ENCODE peak calls at places on chromosomes 4 and X, in five cellular contexts. One of them, this sample, is unnamed.

GRCh38 chrX:42276982-42277690 is 353.8 kb upstream of the CASK start:
- DNase-seq in H4: no peak
- DNase-seq in NCI-H1694: no peak
- DNase-seq in effector memory CD8-positive, alpha-beta T cell: no peak
- DNase-seq in Daoy: no peak
- DNase-seq in this sample: no peak

GRCh38 chr4:71296945-71297344 is 41.9 kb upstream of the SLC4A4 start:
- DNase-seq in NCI-H1694: no peak
- DNase-seq in effector memory CD8-positive, alpha-beta T cell: no peak
- DNase-seq in H4: no peak
- DNase-seq in Daoy: no peak
- DNase-seq in this sample: no peak

GRCh38 chrX:140672840-140673731 is 36.5 kb upstream of the LINC00632 start:
- DNase-seq in Daoy: no peak
- DNase-seq in H4: no peak
- DNase-seq in NCI-H1694: no peak
- DNase-seq in effector memory CD8-positive, alpha-beta T cell: no peak
- DNase-seq in this sample: no peak

GRCh38 chr4:2105559-2105958 is 46.4 kb downstream of the NAT8L start:
- DNase-seq in effector memory CD8-positive, alpha-beta T cell: no peak
- DNase-seq in Daoy: no peak
- DNase-seq in NCI-H1694: no peak
- DNase-seq in H4: no peak
- DNase-seq in this sample: no peak

GRCh38 chr4:115537387-115537786 is 424.0 kb upstream of the NDST4 start:
- DNase-seq in H4: no peak
- DNase-seq in Daoy: no peak
- DNase-seq in effector memory CD8-positive, alpha-beta T cell: no peak
- DNase-seq in NCI-H1694: no peak
- DNase-seq in this sample: no peak

GRCh38 chr4:25767877-25768475 is 94.8 kb downstream of the SEL1L3 start:
- DNase-seq in H4: peak
- DNase-seq in NCI-H1694: peak
- DNase-seq in Daoy: peak
- DNase-seq in effector memory CD8-positive, alpha-beta T cell: peak
- DNase-seq in this sample: peak

GRCh38 chrX:67384403-67384802 is 159.4 kb upstream of the AR start:
- DNase-seq in H4: no peak
- DNase-seq in Daoy: no peak
- DNase-seq in effector memory CD8-positive, alpha-beta T cell: no peak
- DNase-seq in NCI-H1694: no peak
- DNase-seq in this sample: no peak

GRCh38 chr4:12538162-12538561 is 946.0 kb downstream of the RAB28 start:
- DNase-seq in effector memory CD8-positive, alpha-beta T cell: no peak
- DNase-seq in H4: no peak
- DNase-seq in Daoy: no peak
- DNase-seq in NCI-H1694: no peak
- DNase-seq in this sample: no peak

GRCh38 chrX:10794203-10794630 is 173.8 kb upstream of the MID1 start:
- DNase-seq in effector memory CD8-positive, alpha-beta T cell: no peak
- DNase-seq in H4: no peak
- DNase-seq in Daoy: no peak
- DNase-seq in NCI-H1694: no peak
- DNase-seq in this sample: no peak

GRCh38 chr4:188245651-188246050 is 106.4 kb downstream of the TRIML1 start:
- DNase-seq in Daoy: no peak
- DNase-seq in H4: no peak
- DNase-seq in effector memory CD8-positive, alpha-beta T cell: no peak
- DNase-seq in NCI-H1694: no peak
- DNase-seq in this sample: no peak

GRCh38 chr4:7021930-7022658 is 21.1 kb upstream of the TADA2B start:
- DNase-seq in NCI-H1694: no peak
- DNase-seq in Daoy: peak
- DNase-seq in H4: peak
- DNase-seq in effector memory CD8-positive, alpha-beta T cell: no peak
- DNase-seq in this sample: peak

GRCh38 chr4:176539785-176540175 is 220.0 kb downstream of the SPCS3 start:
- DNase-seq in Daoy: no peak
- DNase-seq in effector memory CD8-positive, alpha-beta T cell: no peak
- DNase-seq in NCI-H1694: no peak
- DNase-seq in H4: no peak
- DNase-seq in this sample: no peak

GRCh38 chrX:2692221-2693122 is 1.4 kb downstream of the CD99 start:
- DNase-seq in H4: no peak
- DNase-seq in Daoy: peak
- DNase-seq in NCI-H1694: no peak
- DNase-seq in effector memory CD8-positive, alpha-beta T cell: no peak
- DNase-seq in this sample: peak

GRCh38 chr4:116055857-116056827 is 942.7 kb upstream of the NDST4 start:
- DNase-seq in Daoy: no peak
- DNase-seq in effector memory CD8-positive, alpha-beta T cell: no peak
- DNase-seq in NCI-H1694: no peak
- DNase-seq in H4: no peak
- DNase-seq in this sample: no peak

GRCh38 chr4:1932736-1933135 is 61.5 kb downstream of the NSD2 start:
- DNase-seq in effector memory CD8-positive, alpha-beta T cell: no peak
- DNase-seq in Daoy: no peak
- DNase-seq in H4: no peak
- DNase-seq in NCI-H1694: no peak
- DNase-seq in this sample: no peak

GRCh38 chr4:143262838-143263237 is 73.8 kb upstream of the GAB1 start:
- DNase-seq in Daoy: no peak
- DNase-seq in effector memory CD8-positive, alpha-beta T cell: no peak
- DNase-seq in NCI-H1694: no peak
- DNase-seq in H4: no peak
- DNase-seq in this sample: no peak

GRCh38 chr4:172726001-172726423 is 442.6 kb upstream of the GALNT7 start:
- DNase-seq in effector memory CD8-positive, alpha-beta T cell: no peak
- DNase-seq in NCI-H1694: no peak
- DNase-seq in H4: no peak
- DNase-seq in Daoy: no peak
- DNase-seq in this sample: peak

GRCh38 chr4:102438873-102439614 is 62.1 kb upstream of the NFKB1 start:
- DNase-seq in effector memory CD8-positive, alpha-beta T cell: no peak
- DNase-seq in H4: peak
- DNase-seq in NCI-H1694: peak
- DNase-seq in Daoy: peak
- DNase-seq in this sample: peak

GRCh38 chr4:149168645-149169044 is 647.0 kb downstream of the IQCM start:
- DNase-seq in H4: no peak
- DNase-seq in NCI-H1694: no peak
- DNase-seq in effector memory CD8-positive, alpha-beta T cell: no peak
- DNase-seq in Daoy: no peak
- DNase-seq in this sample: no peak